ENCODE peak calls at places on chromosome 14, in nine cellular contexts. One of them, this sample, is unnamed.
A peak's percentile ranks its signal among the peaks of the same experiment; 100 is the strongest.

GRCh38 chr14:98766818-98767217 is 505.2 kb downstream of the BCL11B start:
- DNase-seq in dorsolateral prefrontal cortex: no peak
- DNase-seq in BJ: no peak
- DNase-seq in cardiac muscle cell: no peak
- DNase-seq in tibial artery: peak; percentile 33
- DNase-seq in MM.1S: no peak
- DNase-seq in A549: no peak
- DNase-seq in endothelial cell: no peak
- DNase-seq in fibroblast of mammary gland: no peak
- DNase-seq in this sample: no peak

GRCh38 chr14:68797180-68797670 is 4.4 kb upstream of the ZFP36L1 start:
- DNase-seq in dorsolateral prefrontal cortex: no peak
- DNase-seq in BJ: no peak
- DNase-seq in cardiac muscle cell: peak; percentile 55
- DNase-seq in tibial artery: no peak
- DNase-seq in MM.1S: no peak
- DNase-seq in A549: no peak
- DNase-seq in endothelial cell: no peak
- DNase-seq in fibroblast of mammary gland: no peak
- DNase-seq in this sample: no peak

GRCh38 chr14:38646391-38646790 is 390.5 kb upstream of the CLEC14A start:
- DNase-seq in dorsolateral prefrontal cortex: no peak
- DNase-seq in BJ: no peak
- DNase-seq in cardiac muscle cell: no peak
- DNase-seq in tibial artery: no peak
- DNase-seq in MM.1S: no peak
- DNase-seq in A549: no peak
- DNase-seq in endothelial cell: no peak
- DNase-seq in fibroblast of mammary gland: no peak
- DNase-seq in this sample: no peak

GRCh38 chr14:55270832-55271571 is at the start of gene FBXO34:
- DNase-seq in dorsolateral prefrontal cortex: peak; percentile 98
- DNase-seq in BJ: peak; percentile 63
- DNase-seq in cardiac muscle cell: peak; percentile 100
- DNase-seq in tibial artery: peak; percentile 99
- DNase-seq in MM.1S: peak; percentile 93
- DNase-seq in A549: peak; percentile 97
- DNase-seq in endothelial cell: peak; percentile 100
- DNase-seq in fibroblast of mammary gland: peak; percentile 95
- DNase-seq in this sample: peak; percentile 100

GRCh38 chr14:101961746-101962502 is 2.4 kb upstream of the DYNC1H1 start:
- DNase-seq in dorsolateral prefrontal cortex: no peak
- DNase-seq in BJ: no peak
- DNase-seq in cardiac muscle cell: no peak
- DNase-seq in tibial artery: no peak
- DNase-seq in MM.1S: no peak
- DNase-seq in A549: no peak
- DNase-seq in endothelial cell: no peak
- DNase-seq in fibroblast of mammary gland: no peak
- DNase-seq in this sample: no peak

GRCh38 chr14:92692822-92693226 is 55.6 kb downstream of the LGMN start:
- DNase-seq in dorsolateral prefrontal cortex: no peak
- DNase-seq in BJ: no peak
- DNase-seq in cardiac muscle cell: no peak
- DNase-seq in tibial artery: peak; percentile 59
- DNase-seq in MM.1S: peak; percentile 16
- DNase-seq in A549: peak; percentile 27
- DNase-seq in endothelial cell: no peak
- DNase-seq in fibroblast of mammary gland: peak; percentile 55
- DNase-seq in this sample: no peak

GRCh38 chr14:52430474-52430873 is 116.4 kb downstream of the PTGER2 start:
- DNase-seq in dorsolateral prefrontal cortex: no peak
- DNase-seq in BJ: no peak
- DNase-seq in cardiac muscle cell: no peak
- DNase-seq in tibial artery: no peak
- DNase-seq in MM.1S: no peak
- DNase-seq in A549: no peak
- DNase-seq in endothelial cell: no peak
- DNase-seq in fibroblast of mammary gland: no peak
- DNase-seq in this sample: no peak

GRCh38 chr14:102504951-102505600 is 4.5 kb downstream of the ANKRD9 start:
- DNase-seq in dorsolateral prefrontal cortex: no peak
- DNase-seq in BJ: no peak
- DNase-seq in cardiac muscle cell: no peak
- DNase-seq in tibial artery: no peak
- DNase-seq in MM.1S: no peak
- DNase-seq in A549: no peak
- DNase-seq in endothelial cell: no peak
- DNase-seq in fibroblast of mammary gland: no peak
- DNase-seq in this sample: no peak

GRCh38 chr14:29926701-29927595 is 699 bp downstream of the PRKD1 start:
- DNase-seq in dorsolateral prefrontal cortex: peak; percentile 46
- DNase-seq in BJ: no peak
- DNase-seq in cardiac muscle cell: peak; percentile 78
- DNase-seq in tibial artery: peak; percentile 32
- DNase-seq in MM.1S: peak; percentile 40
- DNase-seq in A549: peak; percentile 59
- DNase-seq in endothelial cell: peak; percentile 53
- DNase-seq in fibroblast of mammary gland: peak; percentile 38
- DNase-seq in this sample: peak; percentile 32

GRCh38 chr14:99604766-99605298 is 825 bp upstream of the CCDC85C start:
- DNase-seq in dorsolateral prefrontal cortex: no peak
- DNase-seq in BJ: no peak
- DNase-seq in cardiac muscle cell: peak; percentile 78
- DNase-seq in tibial artery: no peak
- DNase-seq in MM.1S: peak; percentile 11
- DNase-seq in A549: peak; percentile 48
- DNase-seq in endothelial cell: peak; percentile 62
- DNase-seq in fibroblast of mammary gland: no peak
- DNase-seq in this sample: peak; percentile 48

GRCh38 chr14:103872492-103873113 is 25.2 kb upstream of the PPP1R13B start:
- DNase-seq in dorsolateral prefrontal cortex: no peak
- DNase-seq in BJ: no peak
- DNase-seq in cardiac muscle cell: no peak
- DNase-seq in tibial artery: no peak
- DNase-seq in MM.1S: no peak
- DNase-seq in A549: no peak
- DNase-seq in endothelial cell: no peak
- DNase-seq in fibroblast of mammary gland: no peak
- DNase-seq in this sample: no peak

GRCh38 chr14:75831971-75832370 is 149.8 kb downstream of the TGFB3 start:
- DNase-seq in dorsolateral prefrontal cortex: no peak
- DNase-seq in BJ: no peak
- DNase-seq in cardiac muscle cell: no peak
- DNase-seq in tibial artery: no peak
- DNase-seq in MM.1S: no peak
- DNase-seq in A549: peak; percentile 31
- DNase-seq in endothelial cell: no peak
- DNase-seq in fibroblast of mammary gland: peak; percentile 84
- DNase-seq in this sample: no peak

DNA sequence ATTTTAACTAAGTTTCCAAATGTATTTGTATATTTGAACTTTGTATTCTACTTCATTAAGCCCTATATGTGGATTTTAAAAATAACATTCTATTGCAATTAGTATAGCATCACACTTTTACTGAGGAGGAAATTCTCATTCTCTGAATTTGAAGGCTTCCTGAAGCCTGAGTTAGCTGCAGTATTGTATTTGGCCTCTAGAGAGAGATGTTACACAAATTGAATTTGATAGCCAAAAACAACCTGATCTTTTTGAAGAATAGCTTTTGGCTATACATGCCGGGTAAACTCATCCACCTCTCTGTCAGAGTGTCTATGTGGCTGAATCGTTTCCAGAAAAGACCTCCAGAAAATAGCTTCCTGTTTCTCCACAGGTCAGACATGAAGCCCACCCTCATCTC is 316.5 kb upstream of the OR4E1 start:
- DNase-seq in dorsolateral prefrontal cortex: no peak
- DNase-seq in BJ: no peak
- DNase-seq in cardiac muscle cell: peak; percentile 28
- DNase-seq in tibial artery: no peak
- DNase-seq in MM.1S: peak; percentile 25
- DNase-seq in A549: peak; percentile 27
- DNase-seq in endothelial cell: no peak
- DNase-seq in fibroblast of mammary gland: peak; percentile 5
- DNase-seq in this sample: no peak
- TF ChIP-seq CTCF in dorsolateral prefrontal cortex: no peak
- TF ChIP-seq CTCF in BJ: no peak
- TF ChIP-seq CTCF in cardiac muscle cell: peak; percentile 49
- TF ChIP-seq CTCF in tibial artery: peak; percentile 17
- TF ChIP-seq CTCF in MM.1S: peak; percentile 37
- TF ChIP-seq CTCF in A549: peak; percentile 35
- TF ChIP-seq CTCF in endothelial cell: peak; percentile 39
- TF ChIP-seq CTCF in fibroblast of mammary gland: peak; percentile 38
- TF ChIP-seq CTCF in this sample: no peak

GRCh38 chr14:24394275-24394674 is 4.5 kb upstream of the NYNRIN start:
- DNase-seq in dorsolateral prefrontal cortex: no peak
- DNase-seq in BJ: no peak
- DNase-seq in cardiac muscle cell: no peak
- DNase-seq in tibial artery: no peak
- DNase-seq in MM.1S: no peak
- DNase-seq in A549: peak; percentile 14
- DNase-seq in endothelial cell: no peak
- DNase-seq in fibroblast of mammary gland: no peak
- DNase-seq in this sample: no peak

GRCh38 chr14:24389266-24389855 is 9.4 kb upstream of the NYNRIN start:
- DNase-seq in dorsolateral prefrontal cortex: no peak
- DNase-seq in BJ: no peak
- DNase-seq in cardiac muscle cell: no peak
- DNase-seq in tibial artery: no peak
- DNase-seq in MM.1S: no peak
- DNase-seq in A549: no peak
- DNase-seq in endothelial cell: no peak
- DNase-seq in fibroblast of mammary gland: peak; percentile 46
- DNase-seq in this sample: no peak

GRCh38 chr14:24390696-24391468 is 7.9 kb upstream of the NYNRIN start:
- DNase-seq in dorsolateral prefrontal cortex: no peak
- DNase-seq in BJ: no peak
- DNase-seq in cardiac muscle cell: no peak
- DNase-seq in tibial artery: no peak
- DNase-seq in MM.1S: no peak
- DNase-seq in A549: no peak
- DNase-seq in endothelial cell: no peak
- DNase-seq in fibroblast of mammary gland: peak; percentile 45
- DNase-seq in this sample: no peak

GRCh38 chr14:24395609-24396580 is 2.9 kb upstream of the NYNRIN start:
- DNase-seq in dorsolateral prefrontal cortex: no peak
- DNase-seq in BJ: no peak
- DNase-seq in cardiac muscle cell: no peak
- DNase-seq in tibial artery: no peak
- DNase-seq in MM.1S: no peak
- DNase-seq in A549: no peak
- DNase-seq in endothelial cell: no peak
- DNase-seq in fibroblast of mammary gland: no peak
- DNase-seq in this sample: no peak

GRCh38 chr14:24392327-24393098 is 6.3 kb upstream of the NYNRIN start:
- DNase-seq in dorsolateral prefrontal cortex: no peak
- DNase-seq in BJ: no peak
- DNase-seq in cardiac muscle cell: no peak
- DNase-seq in tibial artery: no peak
- DNase-seq in MM.1S: no peak
- DNase-seq in A549: peak; percentile 62
- DNase-seq in endothelial cell: no peak
- DNase-seq in fibroblast of mammary gland: peak; percentile 63
- DNase-seq in this sample: no peak
- TF ChIP-seq CTCF in dorsolateral prefrontal cortex: no peak
- TF ChIP-seq CTCF in BJ: peak; percentile 28
- TF ChIP-seq CTCF in cardiac muscle cell: peak; percentile 33
- TF ChIP-seq CTCF in tibial artery: no peak
- TF ChIP-seq CTCF in MM.1S: no peak
- TF ChIP-seq CTCF in A549: peak; percentile 21
- TF ChIP-seq CTCF in endothelial cell: no peak
- TF ChIP-seq CTCF in fibroblast of mammary gland: peak; percentile 28
- TF ChIP-seq CTCF in this sample: no peak

GRCh38 chr14:66998013-66998412 is 191.2 kb upstream of the GARIN2 start:
- DNase-seq in dorsolateral prefrontal cortex: no peak
- DNase-seq in BJ: no peak
- DNase-seq in cardiac muscle cell: no peak
- DNase-seq in tibial artery: no peak
- DNase-seq in MM.1S: no peak
- DNase-seq in A549: no peak
- DNase-seq in endothelial cell: no peak
- DNase-seq in fibroblast of mammary gland: no peak
- DNase-seq in this sample: no peak

GRCh38 chr14:67004521-67004920 is 184.7 kb upstream of the GARIN2 start:
- DNase-seq in dorsolateral prefrontal cortex: no peak
- DNase-seq in BJ: no peak
- DNase-seq in cardiac muscle cell: no peak
- DNase-seq in tibial artery: no peak
- DNase-seq in MM.1S: no peak
- DNase-seq in A549: no peak
- DNase-seq in endothelial cell: no peak
- DNase-seq in fibroblast of mammary gland: no peak
- DNase-seq in this sample: no peak

GRCh38 chr14:67003009-67003753 is 186.1 kb upstream of the GARIN2 start:
- DNase-seq in dorsolateral prefrontal cortex: no peak
- DNase-seq in BJ: no peak
- DNase-seq in cardiac muscle cell: no peak
- DNase-seq in tibial artery: no peak
- DNase-seq in MM.1S: no peak
- DNase-seq in A549: no peak
- DNase-seq in endothelial cell: no peak
- DNase-seq in fibroblast of mammary gland: no peak
- DNase-seq in this sample: no peak

GRCh38 chr14:66999978-67000377 is 189.3 kb upstream of the GARIN2 start:
- DNase-seq in dorsolateral prefrontal cortex: no peak
- DNase-seq in BJ: no peak
- DNase-seq in cardiac muscle cell: no peak
- DNase-seq in tibial artery: no peak
- DNase-seq in MM.1S: no peak
- DNase-seq in A549: no peak
- DNase-seq in endothelial cell: no peak
- DNase-seq in fibroblast of mammary gland: no peak
- DNase-seq in this sample: no peak
- TF ChIP-seq CTCF in dorsolateral prefrontal cortex: no peak
- TF ChIP-seq CTCF in BJ: no peak
- TF ChIP-seq CTCF in cardiac muscle cell: no peak
- TF ChIP-seq CTCF in tibial artery: no peak
- TF ChIP-seq CTCF in MM.1S: no peak
- TF ChIP-seq CTCF in A549: no peak
- TF ChIP-seq CTCF in endothelial cell: no peak
- TF ChIP-seq CTCF in fibroblast of mammary gland: no peak
- TF ChIP-seq CTCF in this sample: no peak

GRCh38 chr14:71863049-71863448 is 69.2 kb upstream of the RGS6 start:
- DNase-seq in dorsolateral prefrontal cortex: no peak
- DNase-seq in BJ: no peak
- DNase-seq in cardiac muscle cell: no peak
- DNase-seq in tibial artery: no peak
- DNase-seq in MM.1S: no peak
- DNase-seq in A549: no peak
- DNase-seq in endothelial cell: no peak
- DNase-seq in fibroblast of mammary gland: no peak
- DNase-seq in this sample: no peak
- TF ChIP-seq CTCF in dorsolateral prefrontal cortex: no peak
- TF ChIP-seq CTCF in BJ: no peak
- TF ChIP-seq CTCF in cardiac muscle cell: no peak
- TF ChIP-seq CTCF in tibial artery: no peak
- TF ChIP-seq CTCF in MM.1S: no peak
- TF ChIP-seq CTCF in A549: no peak
- TF ChIP-seq CTCF in endothelial cell: peak; percentile 45
- TF ChIP-seq CTCF in fibroblast of mammary gland: peak; percentile 12
- TF ChIP-seq CTCF in this sample: no peak

GRCh38 chr14:65959563-65960024 is 526.6 kb upstream of the CCDC196 start:
- DNase-seq in dorsolateral prefrontal cortex: no peak
- DNase-seq in BJ: no peak
- DNase-seq in cardiac muscle cell: no peak
- DNase-seq in tibial artery: no peak
- DNase-seq in MM.1S: no peak
- DNase-seq in A549: no peak
- DNase-seq in endothelial cell: no peak
- DNase-seq in fibroblast of mammary gland: no peak
- DNase-seq in this sample: no peak
- TF ChIP-seq CTCF in dorsolateral prefrontal cortex: no peak
- TF ChIP-seq CTCF in BJ: no peak
- TF ChIP-seq CTCF in cardiac muscle cell: no peak
- TF ChIP-seq CTCF in tibial artery: no peak
- TF ChIP-seq CTCF in MM.1S: no peak
- TF ChIP-seq CTCF in A549: peak; percentile 18
- TF ChIP-seq CTCF in endothelial cell: no peak
- TF ChIP-seq CTCF in fibroblast of mammary gland: no peak
- TF ChIP-seq CTCF in this sample: no peak